ENCODE peak calls at places on chromosome 1, in six cellular contexts. Q is cardiac fibroblast; Z is IMR-90; V is mesenchymal stem cell; N is A172; O is activated T-helper 9 cell treated with anti-CD3 and anti-CD28 coated beads, Interleukin-2, amount 50 U/mL, for 16 hours. T is an unnamed sample.

GRCh38 chr1:205961405-205961804 is 18.1 kb upstream of the SLC26A9 start:
- DNase-seq in Q (peak), Z (no peak), V (peak), N (peak), O (no peak), T (no peak)

GRCh38 chr1:95262928-95263327 is 28.9 kb downstream of the RWDD3 start:
- DNase-seq in Q (no peak), Z (no peak), V (no peak), N (no peak), O (no peak), T (no peak)

GRCh38 chr1:178686407-178686806 is 38.6 kb upstream of the RALGPS2 start:
- DNase-seq in Q (no peak), Z (no peak), V (no peak), N (no peak), O (no peak), T (no peak)

GRCh38 chr1:92822907-92823306 is 8.9 kb upstream of the RPL5 start:
- DNase-seq in Q (peak), Z (peak), V (peak), N (peak), O (no peak), T (peak)

GRCh38 chr1:101088431-101088830 is 62.8 kb upstream of the DPH5 start:
- DNase-seq in Q (no peak), Z (peak), V (no peak), N (no peak), O (no peak), T (no peak)

GRCh38 chr1:175376194-175376593 is 183.6 kb upstream of the KIAA0040 start:
- DNase-seq in Q (peak), Z (no peak), V (peak), N (no peak), O (no peak), T (no peak)

GRCh38 chr1:248841702-248842395 is 3.8 kb downstream of the ZNF672 start:
- DNase-seq in Q (peak), Z (peak), V (peak), N (peak), O (no peak), T (peak)

GRCh38 chr1:153540394-153541361 is at the start of gene S100A5:
- DNase-seq in Q (peak), Z (peak), V (no peak), N (peak), O (peak), T (peak)

GRCh38 chr1:111822138-111822537 is 66.4 kb downstream of the DDX20 start:
- DNase-seq in Q (no peak), Z (no peak), V (no peak), N (no peak), O (no peak), T (no peak)

GRCh38 chr1:106956721-106957120 is 99.8 kb upstream of the PRMT6 start:
- DNase-seq in Q (no peak), Z (peak), V (no peak), N (no peak), O (no peak), T (no peak)

GRCh38 chr1:93702102-93702827 is 20.6 kb upstream of the BCAR3 start:
- DNase-seq in Q (no peak), Z (no peak), V (no peak), N (peak), O (no peak), T (no peak)

GRCh38 chr1:42490237-42490636 is 27.2 kb downstream of the CCDC30 start:
- DNase-seq in Q (no peak), Z (no peak), V (no peak), N (no peak), O (no peak), T (no peak)

T was measured in HFFc6.